ENCODE peak calls at places on chromosomes 12 and 14, in ten cellular contexts. E is MCF 10A, L is GM12865, Y is lower leg skin, P is dorsolateral prefrontal cortex, R is left lung, G is tibial nerve, S is IMR-90, V is WTC11, Q is progenitor cell of endocrine pancreas. F is an unnamed sample.

GRCh38 chr12:57772429-57773322 is at the start of gene EEF1AKMT3:
- DNase-seq in E (peak), L (no peak), Y (peak), P (peak), Q (peak), V (peak), S (peak), G (peak), R (peak), F (no peak)

GRCh38 chr12:124909831-124910560 is 4.5 kb downstream of the UBC start:
- DNase-seq in R (no peak), E (peak), P (no peak), Y (no peak), V (no peak), G (no peak), S (peak), L (peak), Q (no peak), F (no peak)

GRCh38 chr12:54028324-54029201 is at the start of gene HOXC6:
- DNase-seq in P (no peak), L (no peak), G (no peak), V (no peak), Y (no peak), E (peak), S (no peak), Q (no peak), R (no peak), F (no peak)

GRCh38 chr14:28494196-28494595 is 272.4 kb upstream of the FOXG1 start:
- DNase-seq in P (no peak), S (no peak), R (no peak), Q (no peak), L (no peak), V (no peak), G (no peak), Y (no peak), E (peak), F (no peak)

GRCh38 chr12:86948851-86949250 is 692.7 kb upstream of the MGAT4C start:
- DNase-seq in G (no peak), V (no peak), E (peak), P (no peak), S (peak), Y (no peak), Q (no peak), L (no peak), R (no peak), F (no peak)

GRCh38 chr12:85825751-85826150 is 10.5 kb downstream of the RASSF9 start:
- DNase-seq in G (no peak), L (no peak), Q (no peak), E (no peak), P (no peak), V (no peak), Y (no peak), S (no peak), R (no peak), F (no peak)

GRCh38 chr12:90945070-90945649 is 9.8 kb downstream of the CCER1 start:
- DNase-seq in Y (no peak), V (no peak), L (peak), Q (no peak), S (peak), G (no peak), R (no peak), E (peak), P (no peak), F (no peak)

GRCh38 chr12:66063976-66064375 is 66.6 kb downstream of the LLPH start:
- DNase-seq in V (no peak), Q (no peak), L (no peak), E (no peak), S (no peak), R (no peak), P (no peak), G (no peak), Y (no peak), F (no peak)

GRCh38 chr12:91804533-91804932 is 341.1 kb downstream of the BTG1 start:
- DNase-seq in E (peak), R (no peak), Q (no peak), S (peak), P (no peak), L (no peak), G (no peak), V (no peak), Y (no peak), F (no peak)

GRCh38 chr12:70367268-70368141 is 1.4 kb downstream of the KCNMB4 start:
- DNase-seq in Q (no peak), P (no peak), R (no peak), E (no peak), L (no peak), S (peak), G (no peak), V (no peak), Y (no peak), F (no peak)

GRCh38 chr14:22122227-22123187 is 448.9 kb upstream of the OR4E1 start:
- DNase-seq in E (peak), P (no peak), G (no peak), V (no peak), S (peak), R (no peak), Q (no peak), L (no peak), Y (no peak), F (no peak)

GRCh38 chr14:33118653-33119052 is 180.0 kb downstream of the NPAS3 start:
- DNase-seq in S (no peak), R (no peak), G (no peak), Y (no peak), E (no peak), Q (no peak), L (no peak), V (no peak), P (peak), F (no peak)

GRCh38 chr14:72565200-72565599 is 328.7 kb downstream of the DPF3 start:
- DNase-seq in E (no peak), G (no peak), S (no peak), V (no peak), Y (no peak), L (no peak), Q (no peak), R (no peak), P (no peak), F (no peak)

GRCh38 chr12:117190210-117190781 is at the start of gene FBXO21:
- DNase-seq in E (peak), P (peak), V (peak), Q (peak), Y (peak), S (peak), R (peak), L (peak), G (peak), F (peak)

GRCh38 chr12:125070117-125070516 is 4.9 kb downstream of the AACS start:
- DNase-seq in R (no peak), Q (no peak), P (no peak), V (no peak), S (no peak), E (no peak), G (no peak), Y (no peak), L (no peak), F (no peak)

GRCh38 chr14:103348154-103348553 is 14.1 kb downstream of the EIF5 start:
- DNase-seq in E (no peak), G (no peak), R (no peak), L (no peak), Q (no peak), S (peak), P (no peak), V (no peak), Y (no peak), F (no peak)
- TF ChIP-seq CTCF in E (no peak), G (no peak), R (no peak), L (no peak), Q (no peak), S (no peak), P (no peak), V (no peak), Y (no peak), F (no peak)

GRCh38 chr14:77799863-77800730 is at the start of gene ADCK1:
- DNase-seq in S (peak), E (peak), L (peak), Y (peak), V (peak), Q (peak), R (peak), P (peak), G (peak), F (peak)
- TF ChIP-seq CTCF in S (peak), E (peak), L (peak), Y (no peak), V (no peak), Q (peak), R (no peak), P (peak), G (peak), F (peak)

GRCh38 chr12:17139926-17140325 is 534.0 kb upstream of the LMO3 start:
- DNase-seq in E (no peak), G (no peak), R (no peak), S (no peak), P (no peak), L (no peak), Y (no peak), V (no peak), Q (no peak), F (no peak)

GRCh38 chr12:17132336-17132735 is 526.4 kb upstream of the LMO3 start:
- DNase-seq in Q (no peak), L (no peak), E (no peak), G (no peak), R (no peak), P (no peak), V (no peak), S (no peak), Y (no peak), F (no peak)

GRCh38 chr12:17134315-17134714 is 528.4 kb upstream of the LMO3 start:
- DNase-seq in R (no peak), V (no peak), Q (no peak), Y (no peak), E (no peak), P (no peak), L (no peak), G (no peak), S (no peak), F (no peak)
- TF ChIP-seq CTCF in R (no peak), V (no peak), Q (no peak), Y (no peak), E (no peak), P (no peak), L (no peak), G (no peak), S (no peak), F (no peak)

DNA sequence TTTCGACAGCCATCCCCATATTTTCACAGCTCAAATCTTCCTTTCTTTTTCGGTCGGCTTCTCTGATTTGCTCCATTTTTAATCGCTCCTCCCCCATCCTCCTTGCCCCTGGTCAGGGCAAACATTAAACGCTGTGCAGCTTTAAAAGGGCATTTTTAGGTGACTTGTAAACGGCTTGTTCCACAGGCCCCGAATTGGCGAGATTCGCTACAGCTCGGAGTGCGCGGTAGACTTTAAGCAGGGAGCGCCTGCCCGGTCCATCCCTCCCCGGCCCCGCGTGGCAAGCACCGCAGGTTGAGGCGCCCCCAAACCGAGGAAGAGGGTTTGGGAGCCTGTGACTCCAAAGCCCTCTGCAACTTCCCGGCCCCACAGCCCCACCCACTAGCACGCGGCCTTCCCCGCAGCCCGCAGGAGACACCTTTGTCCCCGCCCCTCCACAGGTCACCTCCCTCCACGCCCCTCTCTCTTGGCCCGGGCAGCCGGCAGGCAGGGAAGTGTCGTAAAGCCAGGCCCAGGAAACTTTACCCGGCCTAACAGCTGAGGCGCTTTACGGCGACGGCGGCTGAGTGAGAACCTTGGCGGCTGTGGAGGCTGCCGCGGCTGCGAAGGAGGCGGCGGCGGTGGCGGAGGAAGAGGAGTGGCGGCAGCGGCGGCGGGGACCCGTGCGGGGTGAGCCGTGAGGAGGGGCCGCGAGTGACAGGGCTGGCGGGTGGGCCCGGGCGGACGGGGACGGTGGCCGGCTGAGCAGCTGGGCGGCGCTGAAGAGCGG is at the start of gene NAA30:
- DNase-seq in R (peak), G (peak), S (peak), V (peak), Q (peak), P (peak), Y (peak), E (peak), L (peak), F (peak)
- TF ChIP-seq CTCF in R (no peak), G (no peak), S (no peak), V (no peak), Q (no peak), P (peak), Y (no peak), E (no peak), L (no peak), F (no peak)

DNA sequence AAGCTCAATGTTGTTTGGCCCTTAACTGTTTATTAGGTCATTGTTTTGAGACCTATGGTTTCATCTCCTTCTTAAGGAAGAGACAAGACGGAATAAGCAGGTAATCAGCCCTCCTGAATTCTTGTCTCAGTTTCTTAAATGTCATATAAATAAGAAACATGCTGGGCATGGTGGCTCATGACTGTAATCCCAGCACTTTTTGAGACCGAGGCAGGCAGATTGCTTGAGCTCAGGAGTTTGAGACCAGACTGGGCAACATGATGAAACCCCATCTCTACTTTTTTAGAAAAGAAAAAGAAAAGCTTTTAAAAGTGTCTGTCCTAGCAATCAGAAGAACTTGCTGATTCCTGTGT is 5.1 kb downstream of the MTRFR start:
- DNase-seq in E (no peak), P (no peak), V (no peak), S (no peak), L (no peak), Y (no peak), G (no peak), R (no peak), Q (no peak), F (no peak)
- TF ChIP-seq CTCF in E (no peak), P (no peak), V (peak), S (no peak), L (no peak), Y (no peak), G (peak), R (peak), Q (no peak), F (no peak)

F was measured in keratinocyte.